ENCODE peak calls at places on chromosomes 4 and X, in nine cellular contexts. One of them, this sample, is unnamed.

GRCh38 chr4:23959401-23960148 is 69.7 kb upstream of the PPARGC1A start:
- DNase-seq in heart right ventricle: no peak
- DNase-seq in fibroblast of lung: no peak
- DNase-seq in GM13977: no peak
- DNase-seq in PC-9: no peak
- DNase-seq in epithelial cell of esophagus: peak
- DNase-seq in Peyer's patch: no peak
- DNase-seq in A549: no peak
- DNase-seq in nephron progenitor cell: no peak
- DNase-seq in this sample: no peak

GRCh38 chr4:154720123-154720522 is 23.7 kb upstream of the LRAT start:
- DNase-seq in heart right ventricle: no peak
- DNase-seq in fibroblast of lung: no peak
- DNase-seq in GM13977: peak
- DNase-seq in PC-9: no peak
- DNase-seq in epithelial cell of esophagus: peak
- DNase-seq in Peyer's patch: no peak
- DNase-seq in A549: no peak
- DNase-seq in nephron progenitor cell: no peak
- DNase-seq in this sample: no peak

GRCh38 chr4:52037730-52038108 is 380 bp downstream of the SGCB start:
- DNase-seq in heart right ventricle: peak
- DNase-seq in fibroblast of lung: peak
- DNase-seq in GM13977: peak
- DNase-seq in PC-9: no peak
- DNase-seq in epithelial cell of esophagus: no peak
- DNase-seq in Peyer's patch: no peak
- DNase-seq in A549: peak
- DNase-seq in nephron progenitor cell: no peak
- DNase-seq in this sample: no peak

GRCh38 chr4:188960411-188961093 is 821.3 kb downstream of the TRIML1 start:
- DNase-seq in heart right ventricle: no peak
- DNase-seq in fibroblast of lung: no peak
- DNase-seq in GM13977: no peak
- DNase-seq in PC-9: no peak
- DNase-seq in epithelial cell of esophagus: no peak
- DNase-seq in Peyer's patch: no peak
- DNase-seq in A549: no peak
- DNase-seq in nephron progenitor cell: no peak
- DNase-seq in this sample: no peak

GRCh38 chrX:122582280-122582679 is 601.8 kb upstream of the GRIA3 start:
- DNase-seq in heart right ventricle: no peak
- DNase-seq in fibroblast of lung: no peak
- DNase-seq in GM13977: no peak
- DNase-seq in PC-9: no peak
- DNase-seq in epithelial cell of esophagus: peak
- DNase-seq in Peyer's patch: no peak
- DNase-seq in A549: no peak
- DNase-seq in nephron progenitor cell: no peak
- DNase-seq in this sample: no peak

GRCh38 chrX:73214366-73215094 is at the start of gene NAP1L2:
- DNase-seq in heart right ventricle: peak
- DNase-seq in fibroblast of lung: no peak
- DNase-seq in GM13977: peak
- DNase-seq in PC-9: no peak
- DNase-seq in epithelial cell of esophagus: peak
- DNase-seq in Peyer's patch: peak
- DNase-seq in A549: peak
- DNase-seq in nephron progenitor cell: peak
- DNase-seq in this sample: peak

GRCh38 chrX:107654778-107655761 is 26.8 kb downstream of the PRPS1 start:
- DNase-seq in heart right ventricle: peak
- DNase-seq in fibroblast of lung: peak
- DNase-seq in GM13977: peak
- DNase-seq in PC-9: peak
- DNase-seq in epithelial cell of esophagus: peak
- DNase-seq in Peyer's patch: peak
- DNase-seq in A549: no peak
- DNase-seq in nephron progenitor cell: peak
- DNase-seq in this sample: peak

GRCh38 chr4:173039617-173040176 is 128.9 kb upstream of the GALNT7 start:
- DNase-seq in heart right ventricle: no peak
- DNase-seq in fibroblast of lung: peak
- DNase-seq in GM13977: no peak
- DNase-seq in PC-9: no peak
- DNase-seq in epithelial cell of esophagus: no peak
- DNase-seq in Peyer's patch: no peak
- DNase-seq in A549: no peak
- DNase-seq in nephron progenitor cell: no peak
- DNase-seq in this sample: no peak

GRCh38 chr4:3213661-3214250 is 35.2 kb upstream of the MSANTD1 start:
- DNase-seq in heart right ventricle: no peak
- DNase-seq in fibroblast of lung: no peak
- DNase-seq in GM13977: no peak
- DNase-seq in PC-9: no peak
- DNase-seq in epithelial cell of esophagus: no peak
- DNase-seq in Peyer's patch: peak
- DNase-seq in A549: no peak
- DNase-seq in nephron progenitor cell: no peak
- DNase-seq in this sample: no peak

GRCh38 chr4:41155194-41155830 is 59.0 kb downstream of the APBB2 start:
- DNase-seq in heart right ventricle: no peak
- DNase-seq in fibroblast of lung: peak
- DNase-seq in GM13977: no peak
- DNase-seq in PC-9: no peak
- DNase-seq in epithelial cell of esophagus: peak
- DNase-seq in Peyer's patch: no peak
- DNase-seq in A549: no peak
- DNase-seq in nephron progenitor cell: no peak
- DNase-seq in this sample: no peak

GRCh38 chrX:47172971-47173792 is 20.4 kb upstream of the UBA1 start:
- DNase-seq in heart right ventricle: no peak
- DNase-seq in fibroblast of lung: no peak
- DNase-seq in GM13977: no peak
- DNase-seq in PC-9: no peak
- DNase-seq in epithelial cell of esophagus: no peak
- DNase-seq in Peyer's patch: peak
- DNase-seq in A549: no peak
- DNase-seq in nephron progenitor cell: no peak
- DNase-seq in this sample: no peak

GRCh38 chr4:69060651-69061308 is 35.5 kb upstream of the UGT2B7 start:
- DNase-seq in heart right ventricle: no peak
- DNase-seq in fibroblast of lung: no peak
- DNase-seq in GM13977: no peak
- DNase-seq in PC-9: no peak
- DNase-seq in epithelial cell of esophagus: peak
- DNase-seq in Peyer's patch: no peak
- DNase-seq in A549: no peak
- DNase-seq in nephron progenitor cell: no peak
- DNase-seq in this sample: no peak

GRCh38 chr4:2791518-2792395 is 1.1 kb upstream of the SH3BP2 start:
- DNase-seq in heart right ventricle: peak
- DNase-seq in fibroblast of lung: no peak
- DNase-seq in GM13977: no peak
- DNase-seq in PC-9: no peak
- DNase-seq in epithelial cell of esophagus: no peak
- DNase-seq in Peyer's patch: peak
- DNase-seq in A549: no peak
- DNase-seq in nephron progenitor cell: no peak
- DNase-seq in this sample: no peak

GRCh38 chr4:30600246-30600645 is 119.9 kb upstream of the PCDH7 start:
- DNase-seq in heart right ventricle: no peak
- DNase-seq in fibroblast of lung: peak
- DNase-seq in GM13977: no peak
- DNase-seq in PC-9: no peak
- DNase-seq in epithelial cell of esophagus: peak
- DNase-seq in Peyer's patch: no peak
- DNase-seq in A549: no peak
- DNase-seq in nephron progenitor cell: no peak
- DNase-seq in this sample: no peak

GRCh38 chr4:99885063-99885664 is 9.1 kb downstream of the LAMTOR3 start:
- DNase-seq in heart right ventricle: no peak
- DNase-seq in fibroblast of lung: peak
- DNase-seq in GM13977: peak
- DNase-seq in PC-9: no peak
- DNase-seq in epithelial cell of esophagus: peak
- DNase-seq in Peyer's patch: no peak
- DNase-seq in A549: peak
- DNase-seq in nephron progenitor cell: no peak
- DNase-seq in this sample: peak

GRCh38 chr4:3307891-3308575 is 15.2 kb downstream of the RGS12 start:
- DNase-seq in heart right ventricle: no peak
- DNase-seq in fibroblast of lung: no peak
- DNase-seq in GM13977: no peak
- DNase-seq in PC-9: no peak
- DNase-seq in epithelial cell of esophagus: no peak
- DNase-seq in Peyer's patch: peak
- DNase-seq in A549: no peak
- DNase-seq in nephron progenitor cell: no peak
- DNase-seq in this sample: no peak

GRCh38 chr4:163875327-163875726 is 380.8 kb downstream of the TMA16 start:
- DNase-seq in heart right ventricle: no peak
- DNase-seq in fibroblast of lung: no peak
- DNase-seq in GM13977: no peak
- DNase-seq in PC-9: no peak
- DNase-seq in epithelial cell of esophagus: peak
- DNase-seq in Peyer's patch: no peak
- DNase-seq in A549: no peak
- DNase-seq in nephron progenitor cell: no peak
- DNase-seq in this sample: no peak

GRCh38 chrX:47321386-47321785 is 49.0 kb upstream of the ZNF157 start:
- DNase-seq in heart right ventricle: peak
- DNase-seq in fibroblast of lung: peak
- DNase-seq in GM13977: no peak
- DNase-seq in PC-9: peak
- DNase-seq in epithelial cell of esophagus: peak
- DNase-seq in Peyer's patch: no peak
- DNase-seq in A549: no peak
- DNase-seq in nephron progenitor cell: peak
- DNase-seq in this sample: no peak

GRCh38 chr4:122309988-122310626 is 68.7 kb upstream of the ADAD1 start:
- DNase-seq in heart right ventricle: no peak
- DNase-seq in fibroblast of lung: peak
- DNase-seq in GM13977: no peak
- DNase-seq in PC-9: no peak
- DNase-seq in epithelial cell of esophagus: peak
- DNase-seq in Peyer's patch: no peak
- DNase-seq in A549: peak
- DNase-seq in nephron progenitor cell: no peak
- DNase-seq in this sample: no peak
- TF ChIP-seq CTCF in heart right ventricle: peak
- TF ChIP-seq CTCF in fibroblast of lung: peak
- TF ChIP-seq CTCF in GM13977: peak
- TF ChIP-seq CTCF in PC-9: peak
- TF ChIP-seq CTCF in epithelial cell of esophagus: peak
- TF ChIP-seq CTCF in Peyer's patch: peak
- TF ChIP-seq CTCF in A549: peak
- TF ChIP-seq CTCF in nephron progenitor cell: peak
- TF ChIP-seq CTCF in this sample: peak

DNA sequence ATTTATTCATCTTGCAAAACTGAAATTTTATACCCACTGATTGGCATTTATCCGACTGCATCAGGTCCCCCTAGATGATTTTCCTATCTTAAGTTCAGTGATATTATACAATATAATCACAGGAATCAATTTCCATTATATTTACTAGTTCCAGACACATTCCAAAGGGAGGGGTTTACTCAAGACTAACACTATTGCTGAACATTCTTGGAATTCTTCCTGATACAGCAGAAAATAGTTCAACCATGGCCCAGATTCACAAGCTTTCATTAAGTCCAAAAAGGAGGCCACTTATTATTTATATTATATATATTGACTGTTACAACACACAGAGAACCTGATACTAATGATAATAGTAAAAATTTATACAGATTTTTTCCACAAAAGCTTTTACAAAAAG is 2353.6 kb downstream of the PCDH7 start:
- DNase-seq in heart right ventricle: no peak
- DNase-seq in fibroblast of lung: peak
- DNase-seq in GM13977: no peak
- DNase-seq in PC-9: no peak
- DNase-seq in epithelial cell of esophagus: no peak
- DNase-seq in Peyer's patch: no peak
- DNase-seq in A549: no peak
- DNase-seq in nephron progenitor cell: no peak
- DNase-seq in this sample: no peak
- TF ChIP-seq CTCF in heart right ventricle: no peak
- TF ChIP-seq CTCF in fibroblast of lung: no peak
- TF ChIP-seq CTCF in GM13977: no peak
- TF ChIP-seq CTCF in PC-9: no peak
- TF ChIP-seq CTCF in epithelial cell of esophagus: no peak
- TF ChIP-seq CTCF in Peyer's patch: no peak
- TF ChIP-seq CTCF in A549: no peak
- TF ChIP-seq CTCF in nephron progenitor cell: no peak
- TF ChIP-seq CTCF in this sample: no peak

DNA sequence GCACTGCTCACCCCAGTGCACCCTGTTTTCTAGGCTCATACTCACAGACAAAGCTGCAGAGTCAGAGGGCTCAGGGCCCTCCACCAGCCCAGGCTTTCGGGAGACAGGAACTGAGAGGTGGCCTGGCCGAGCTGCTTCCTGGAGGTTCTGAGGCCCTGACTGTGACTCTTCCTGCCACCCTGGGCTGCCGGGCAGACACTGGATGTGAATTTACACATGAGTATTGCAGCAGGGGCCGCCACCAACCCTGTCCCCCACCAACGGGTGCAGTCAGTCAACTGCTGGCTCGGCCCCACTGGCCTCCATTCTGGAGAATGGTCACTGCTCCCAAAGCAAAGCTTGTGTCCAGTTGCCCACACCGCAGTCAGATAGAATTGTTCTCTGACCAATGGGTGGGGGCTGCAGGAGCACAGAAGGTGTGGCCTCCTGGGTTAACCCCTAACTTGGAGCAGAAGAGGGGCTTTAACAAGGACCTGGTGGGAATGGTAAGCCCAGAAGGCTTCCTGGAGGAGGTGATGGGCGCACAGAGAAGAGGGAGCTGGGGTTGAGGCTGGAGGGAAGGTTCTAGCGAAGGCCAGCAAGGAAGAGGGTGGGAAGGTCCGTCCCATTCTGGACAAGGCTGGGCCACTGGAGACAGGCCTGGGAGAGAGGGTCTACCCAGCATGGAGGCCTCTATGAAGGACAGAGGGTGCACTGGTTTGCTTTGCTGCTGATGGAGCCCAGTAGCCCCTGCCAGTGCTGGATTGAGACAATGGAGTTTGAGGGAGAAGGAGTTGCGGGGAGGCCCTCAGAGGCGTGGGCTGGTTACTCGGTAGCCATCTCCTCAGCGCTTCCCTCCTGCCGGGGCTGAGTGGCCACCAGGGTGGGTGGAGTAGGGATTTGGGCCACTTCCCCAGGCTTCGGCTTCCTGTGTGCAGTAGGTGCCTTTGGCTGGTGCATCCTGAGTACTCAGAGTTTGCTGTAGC is 135.3 kb downstream of the CPZ start:
- DNase-seq in heart right ventricle: no peak
- DNase-seq in fibroblast of lung: no peak
- DNase-seq in GM13977: no peak
- DNase-seq in PC-9: no peak
- DNase-seq in epithelial cell of esophagus: no peak
- DNase-seq in Peyer's patch: peak
- DNase-seq in A549: no peak
- DNase-seq in nephron progenitor cell: no peak
- DNase-seq in this sample: no peak
- TF ChIP-seq CTCF in heart right ventricle: no peak
- TF ChIP-seq CTCF in fibroblast of lung: no peak
- TF ChIP-seq CTCF in GM13977: no peak
- TF ChIP-seq CTCF in PC-9: no peak
- TF ChIP-seq CTCF in epithelial cell of esophagus: no peak
- TF ChIP-seq CTCF in Peyer's patch: no peak
- TF ChIP-seq CTCF in A549: no peak
- TF ChIP-seq CTCF in nephron progenitor cell: no peak
- TF ChIP-seq CTCF in this sample: no peak

GRCh38 chrX:149004936-149005335 is 500.2 kb downstream of the IDS start:
- DNase-seq in heart right ventricle: no peak
- DNase-seq in fibroblast of lung: no peak
- DNase-seq in GM13977: no peak
- DNase-seq in PC-9: no peak
- DNase-seq in epithelial cell of esophagus: no peak
- DNase-seq in Peyer's patch: no peak
- DNase-seq in A549: no peak
- DNase-seq in nephron progenitor cell: no peak
- DNase-seq in this sample: peak
- TF ChIP-seq CTCF in heart right ventricle: no peak
- TF ChIP-seq CTCF in fibroblast of lung: no peak
- TF ChIP-seq CTCF in GM13977: peak
- TF ChIP-seq CTCF in PC-9: no peak
- TF ChIP-seq CTCF in epithelial cell of esophagus: no peak
- TF ChIP-seq CTCF in Peyer's patch: no peak
- TF ChIP-seq CTCF in A549: no peak
- TF ChIP-seq CTCF in nephron progenitor cell: no peak
- TF ChIP-seq CTCF in this sample: no peak

This sample was measured in GM10248.